ENCODE peak calls at places on chromosomes 16 and 17, in six cellular contexts. A, F, K, O, V and N are unnamed samples. For H3K4me1 and H3K36me3, the result is how much of the 10 kb centered on the place peaks cover.

GRCh38 chr17:19342611-19343255 is 19.8 kb downstream of the B9D1 start:
- DNase-seq in K (no peak), V (peak), A (no peak), F (no peak), O (no peak), N (no peak)

GRCh38 chr17:51189162-51189561 is 23.0 kb downstream of the NME2 start:
- DNase-seq in V (no peak), K (no peak), O (no peak), F (no peak), A (no peak), N (no peak)

GRCh38 chr17:60601443-60602384 is 1.7 kb downstream of the PPM1D start:
- DNase-seq in A (no peak), K (peak), F (peak), O (no peak), V (peak), N (no peak)

GRCh38 chr17:10123093-10123492 is 75.3 kb downstream of the GAS7 start:
- DNase-seq in O (no peak), F (no peak), A (no peak), V (no peak), K (no peak), N (no peak)

GRCh38 chr16:35744716-35745115 is 2285.3 kb downstream of the TP53TG3F start:
- DNase-seq in A (no peak), O (no peak), K (peak), F (no peak), V (no peak), N (no peak)

GRCh38 chr17:4557626-4558310 is 2.6 kb upstream of the MYBBP1A start:
- DNase-seq in O (no peak), A (no peak), F (peak), V (no peak), K (no peak), N (no peak)

GRCh38 chr16:54123766-54124165 is 162.8 kb downstream of the IRX3 start:
- DNase-seq in A (no peak), F (no peak), K (no peak), O (no peak), V (no peak), N (no peak)

GRCh38 chr16:14505846-14506245 is 124.2 kb downstream of the PARN start:
- DNase-seq in F (no peak), V (no peak), K (peak), O (no peak), A (no peak), N (no peak)

GRCh38 chr16:64981568-64982281 is 140.1 kb downstream of the CDH11 start:
- DNase-seq in A (no peak), O (no peak), K (no peak), F (peak), V (no peak), N (no peak)

GRCh38 chr17:55448681-55449080 is 27.0 kb upstream of the MMD start:
- DNase-seq in A (no peak), V (no peak), O (no peak), F (no peak), K (no peak), N (no peak)

GRCh38 chr17:82050152-82050760 is 1.4 kb downstream of the RFNG start:
- DNase-seq in V (no peak), A (no peak), F (no peak), O (no peak), K (no peak), N (no peak)

GRCh38 chr16:65414284-65414984 is 292.6 kb upstream of the CDH11 start:
- DNase-seq in A (no peak), F (no peak), O (no peak), V (peak), K (peak), N (no peak)

GRCh38 chr16:64287667-64288521 is 834.0 kb downstream of the CDH11 start:
- DNase-seq in K (no peak), V (no peak), F (no peak), A (no peak), O (no peak), N (no peak)

GRCh38 chr17:58899191-58899590 is 143.5 kb downstream of the PPM1E start:
- DNase-seq in V (no peak), K (no peak), F (no peak), A (no peak), O (no peak), N (no peak)

GRCh38 chr16:87993901-87994300 is 42.7 kb downstream of the BANP start:
- DNase-seq in F (no peak), V (no peak), O (no peak), A (no peak), K (no peak), N (no peak)

GRCh38 chr17:7056386-7056785 is 12.5 kb upstream of the SLC16A11 start:
- DNase-seq in F (no peak), O (no peak), V (no peak), K (peak), A (no peak), N (no peak)

GRCh38 chr16:85924675-85925074 is 25.7 kb downstream of the IRF8 start:
- DNase-seq in F (no peak), O (no peak), A (no peak), V (no peak), K (no peak), N (no peak)

GRCh38 chr17:51259574-51260236 is at the start of gene MBTD1:
- DNase-seq in O (peak), V (peak), F (peak), A (peak), K (peak), N (peak)

GRCh38 chr17:79408251-79408650 is 202.6 kb downstream of the RBFOX3 start:
- DNase-seq in A (no peak), V (no peak), F (no peak), O (no peak), K (no peak), N (no peak)

GRCh38 chr17:78476973-78477372 is 98.5 kb downstream of the PGS1 start:
- DNase-seq in F (no peak), O (no peak), V (no peak), A (no peak), K (no peak), N (no peak)

GRCh38 chr17:28188841-28189263 is 130.1 kb upstream of the TMEM97 start:
- DNase-seq in F (no peak), K (no peak), O (no peak), V (no peak), A (no peak), N (no peak)

GRCh38 chr16:529012-529575 is 1.6 kb downstream of the CAPN15 start:
- DNase-seq in A (no peak), V (no peak), O (no peak), K (no peak), F (no peak), N (no peak)

GRCh38 chr16:56848056-56848936 is 16.7 kb upstream of the SLC12A3 start:
- DNase-seq in V (no peak), K (peak), O (no peak), F (peak), A (no peak), N (no peak)

GRCh38 chr17:66951605-66951953 is 12.9 kb upstream of the CACNG4 start:
- DNase-seq in A (no peak), V (no peak), O (no peak), F (no peak), K (no peak), N (no peak)

GRCh38 chr17:42165751-42166150 is 11.0 kb upstream of the RAB5C start:
- DNase-seq in F (no peak), V (no peak), A (no peak), K (no peak), O (no peak), N (no peak)

GRCh38 chr17:42163696-42164407 is 9.1 kb upstream of the RAB5C start:
- DNase-seq in K (no peak), O (no peak), V (no peak), F (no peak), A (no peak), N (no peak)

GRCh38 chr17:42159796-42160551 is 5.2 kb upstream of the RAB5C start:
- DNase-seq in F (no peak), V (no peak), K (no peak), O (no peak), A (no peak), N (no peak)

GRCh38 chr17:42166196-42166763 is 11.5 kb upstream of the RAB5C start:
- DNase-seq in V (no peak), F (no peak), K (no peak), A (no peak), O (no peak), N (no peak)

GRCh38 chr17:42163113-42163512 is 8.3 kb upstream of the RAB5C start:
- DNase-seq in O (no peak), F (no peak), K (no peak), V (no peak), A (no peak), N (no peak)
- H3K4me1 ChIP-seq in O (under half), F (under half), K (under half), V (under half), A (under half), N (under half)

GRCh38 chr16:76345093-76345735 is 68.0 kb downstream of the CNTNAP4 start:
- DNase-seq in K (no peak), V (no peak), O (no peak), F (peak), A (no peak), N (no peak)
- H3K36me3 ChIP-seq in K (under half), V (under half), O (under half), F (under half), A (under half), N (under half)

DNA sequence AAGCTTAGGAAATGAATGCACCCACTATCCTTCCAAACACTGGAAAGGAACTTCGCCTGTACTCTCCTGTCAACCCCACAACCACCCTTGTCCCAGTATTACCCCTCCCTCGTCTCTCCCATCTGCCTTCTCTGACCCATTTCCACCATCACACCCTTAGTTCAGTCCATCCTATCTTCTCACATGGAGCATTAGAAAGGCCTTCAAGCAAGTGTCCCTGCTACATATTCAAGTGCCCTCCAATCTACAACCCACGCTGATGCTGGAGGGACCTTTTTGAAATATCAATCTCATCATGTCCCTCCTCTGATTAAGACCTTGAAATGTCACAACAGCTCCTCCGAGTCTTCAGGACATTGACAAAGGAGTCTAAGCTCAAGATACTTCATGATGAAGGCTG is 133.8 kb upstream of the CCL2 start:
- DNase-seq in A (no peak), O (no peak), V (no peak), K (no peak), F (no peak), N (no peak)
- H3K4me3 ChIP-seq in A (no peak), O (no peak), V (no peak), K (no peak), F (no peak), N (no peak)

GRCh38 chr16:89063768-89064320 is 29.8 kb upstream of the ACSF3 start:
- DNase-seq in V (no peak), O (no peak), A (no peak), F (no peak), K (no peak), N (no peak)
- H3K4me1 ChIP-seq in V (under half), O (under half), A (under half), F (under half), K (under half), N (under half)

GRCh38 chr16:9236319-9236718 is 144.9 kb downstream of the HAPSTR1 start:
- DNase-seq in K (no peak), O (no peak), A (no peak), F (no peak), V (no peak), N (no peak)

GRCh38 chr16:9238346-9238745 is 146.9 kb downstream of the HAPSTR1 start:
- DNase-seq in F (no peak), A (no peak), K (no peak), V (no peak), O (no peak), N (no peak)

GRCh38 chr16:9235837-9236236 is 144.4 kb downstream of the HAPSTR1 start:
- DNase-seq in F (no peak), O (no peak), K (no peak), A (no peak), V (no peak), N (no peak)

DNA sequence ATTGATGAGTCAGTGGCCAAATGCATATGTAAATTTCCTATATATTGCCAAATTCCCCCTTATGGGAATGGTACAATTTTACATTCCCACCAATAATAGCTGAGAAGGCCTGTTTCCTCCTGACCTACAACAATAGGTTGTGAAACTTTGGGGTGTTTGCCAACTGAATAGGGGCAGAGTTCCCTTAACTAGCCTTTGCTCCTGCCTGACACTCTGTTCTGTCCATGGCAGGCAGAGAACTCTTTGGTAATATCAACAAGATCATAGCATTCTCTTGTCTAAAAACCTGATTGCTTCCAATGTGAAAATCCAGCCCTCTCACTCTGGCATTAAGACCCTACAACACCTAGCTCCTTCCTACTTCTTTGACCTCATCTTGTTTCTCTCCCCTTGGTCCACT is 149.7 kb downstream of the HAPSTR1 start:
- DNase-seq in O (no peak), A (no peak), K (no peak), V (no peak), F (no peak), N (no peak)
- H3K36me3 ChIP-seq in O (under half), A (under half), K (under half), V (under half), F (under half), N (under half)

DNA sequence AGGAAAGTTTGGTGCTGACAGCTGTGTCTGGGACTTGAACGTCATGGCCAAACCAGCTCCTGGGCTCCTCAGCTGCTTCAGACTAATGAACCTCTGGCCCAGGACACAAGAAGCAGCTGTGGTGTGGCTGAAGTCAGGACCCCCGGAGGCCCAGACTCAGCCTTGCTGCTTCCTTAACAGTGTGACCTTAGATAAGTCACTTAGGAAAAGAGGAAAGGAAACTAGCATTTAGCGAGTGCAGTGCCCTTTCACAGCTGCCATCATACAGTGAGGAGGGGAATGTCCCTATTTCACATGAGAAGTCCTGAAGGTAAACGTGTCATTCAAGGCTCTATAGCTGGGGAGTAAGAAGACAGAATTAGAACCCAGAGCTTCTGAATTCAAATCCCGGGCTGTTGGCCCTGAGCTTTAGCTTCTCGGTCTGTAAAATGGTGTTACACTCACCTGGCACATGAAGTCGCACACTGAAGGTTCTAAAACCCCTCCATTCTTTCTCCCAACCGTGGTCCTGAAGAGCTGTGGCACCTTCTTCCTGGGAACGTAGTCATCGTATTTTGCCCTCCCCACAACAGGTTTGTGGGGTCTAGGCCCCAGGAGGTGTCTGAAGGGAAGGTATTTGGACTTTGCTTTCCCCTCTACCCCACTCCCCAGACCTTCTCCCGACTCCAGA is 910 bp upstream of the RAMP2 start:
- DNase-seq in V (no peak), F (no peak), O (no peak), A (no peak), K (no peak), N (no peak)
- H3K4me3 ChIP-seq in V (no peak), F (no peak), O (no peak), A (no peak), K (no peak), N (peak)

GRCh38 chr17:74779948-74780400 is 3.8 kb upstream of the NAT9 start:
- DNase-seq in K (no peak), V (no peak), O (peak), A (peak), F (peak), N (no peak)
- H3K4me1 ChIP-seq in K (under half), V (under half), O (half or more), A (under half), F (under half), N (under half)

GRCh38 chr16:18796377-18796776 is 5.0 kb downstream of the ARL6IP1 start:
- DNase-seq in V (no peak), O (no peak), A (no peak), K (no peak), F (no peak), N (no peak)
- H3K36me3 ChIP-seq in V (under half), O (under half), A (under half), K (half or more), F (under half), N (under half)